ENCODE peak calls at places on chromosomes 7 and 10, in ten cellular contexts. One of them, this sample, is unnamed.

GRCh38 chr7:2626498-2627117 is 5.2 kb upstream of the TTYH3 start:
- DNase-seq in H9: no peak
- DNase-seq in fibroblast of pulmonary artery: peak
- DNase-seq in heart right ventricle: peak
- DNase-seq in cardiac muscle cell: no peak
- DNase-seq in fibroblast of the aortic adventitia: peak
- DNase-seq in RWPE1: no peak
- DNase-seq in tibial nerve: no peak
- DNase-seq in GM20000: no peak
- DNase-seq in psoas muscle: no peak
- DNase-seq in this sample: peak

GRCh38 chr10:97687785-97688781 is 1.0 kb upstream of the AVPI1 start:
- DNase-seq in H9: no peak
- DNase-seq in fibroblast of pulmonary artery: peak
- DNase-seq in heart right ventricle: no peak
- DNase-seq in cardiac muscle cell: no peak
- DNase-seq in fibroblast of the aortic adventitia: peak
- DNase-seq in RWPE1: no peak
- DNase-seq in tibial nerve: no peak
- DNase-seq in GM20000: no peak
- DNase-seq in psoas muscle: peak
- DNase-seq in this sample: peak

GRCh38 chr7:7452119-7452518 is 83.6 kb downstream of the COL28A1 start:
- DNase-seq in H9: no peak
- DNase-seq in fibroblast of pulmonary artery: no peak
- DNase-seq in heart right ventricle: no peak
- DNase-seq in cardiac muscle cell: no peak
- DNase-seq in fibroblast of the aortic adventitia: no peak
- DNase-seq in RWPE1: no peak
- DNase-seq in tibial nerve: no peak
- DNase-seq in GM20000: no peak
- DNase-seq in psoas muscle: no peak
- DNase-seq in this sample: no peak

GRCh38 chr7:25009271-25009670 is 29.3 kb upstream of the OSBPL3 start:
- DNase-seq in H9: no peak
- DNase-seq in fibroblast of pulmonary artery: peak
- DNase-seq in heart right ventricle: no peak
- DNase-seq in cardiac muscle cell: no peak
- DNase-seq in fibroblast of the aortic adventitia: peak
- DNase-seq in RWPE1: peak
- DNase-seq in tibial nerve: no peak
- DNase-seq in GM20000: no peak
- DNase-seq in psoas muscle: no peak
- DNase-seq in this sample: peak

GRCh38 chr7:14340415-14341079 is 351.1 kb upstream of the ETV1 start:
- DNase-seq in H9: no peak
- DNase-seq in fibroblast of pulmonary artery: no peak
- DNase-seq in heart right ventricle: no peak
- DNase-seq in cardiac muscle cell: no peak
- DNase-seq in fibroblast of the aortic adventitia: no peak
- DNase-seq in RWPE1: no peak
- DNase-seq in tibial nerve: no peak
- DNase-seq in GM20000: no peak
- DNase-seq in psoas muscle: no peak
- DNase-seq in this sample: no peak

GRCh38 chr10:118800920-118801319 is 46.1 kb upstream of the CACUL1 start:
- DNase-seq in H9: no peak
- DNase-seq in fibroblast of pulmonary artery: peak
- DNase-seq in heart right ventricle: peak
- DNase-seq in cardiac muscle cell: peak
- DNase-seq in fibroblast of the aortic adventitia: no peak
- DNase-seq in RWPE1: peak
- DNase-seq in tibial nerve: no peak
- DNase-seq in GM20000: no peak
- DNase-seq in psoas muscle: no peak
- DNase-seq in this sample: peak

GRCh38 chr7:86972072-86972471 is 87.4 kb downstream of the ELAPOR2 start:
- DNase-seq in H9: no peak
- DNase-seq in fibroblast of pulmonary artery: no peak
- DNase-seq in heart right ventricle: no peak
- DNase-seq in cardiac muscle cell: no peak
- DNase-seq in fibroblast of the aortic adventitia: no peak
- DNase-seq in RWPE1: no peak
- DNase-seq in tibial nerve: no peak
- DNase-seq in GM20000: no peak
- DNase-seq in psoas muscle: no peak
- DNase-seq in this sample: no peak

GRCh38 chr10:36515313-36515712 is 610.1 kb upstream of the ANKRD30A start:
- DNase-seq in H9: no peak
- DNase-seq in fibroblast of pulmonary artery: peak
- DNase-seq in heart right ventricle: no peak
- DNase-seq in cardiac muscle cell: no peak
- DNase-seq in fibroblast of the aortic adventitia: peak
- DNase-seq in RWPE1: no peak
- DNase-seq in tibial nerve: no peak
- DNase-seq in GM20000: no peak
- DNase-seq in psoas muscle: no peak
- DNase-seq in this sample: no peak

GRCh38 chr10:78774614-78774998 is 294.2 kb upstream of the ZMIZ1 start:
- DNase-seq in H9: no peak
- DNase-seq in fibroblast of pulmonary artery: no peak
- DNase-seq in heart right ventricle: no peak
- DNase-seq in cardiac muscle cell: no peak
- DNase-seq in fibroblast of the aortic adventitia: no peak
- DNase-seq in RWPE1: no peak
- DNase-seq in tibial nerve: no peak
- DNase-seq in GM20000: no peak
- DNase-seq in psoas muscle: no peak
- DNase-seq in this sample: no peak

GRCh38 chr10:78771215-78771614 is 297.6 kb upstream of the ZMIZ1 start:
- DNase-seq in H9: no peak
- DNase-seq in fibroblast of pulmonary artery: no peak
- DNase-seq in heart right ventricle: no peak
- DNase-seq in cardiac muscle cell: no peak
- DNase-seq in fibroblast of the aortic adventitia: no peak
- DNase-seq in RWPE1: no peak
- DNase-seq in tibial nerve: no peak
- DNase-seq in GM20000: no peak
- DNase-seq in psoas muscle: no peak
- DNase-seq in this sample: no peak

GRCh38 chr10:78772083-78772482 is 296.7 kb upstream of the ZMIZ1 start:
- DNase-seq in H9: no peak
- DNase-seq in fibroblast of pulmonary artery: no peak
- DNase-seq in heart right ventricle: no peak
- DNase-seq in cardiac muscle cell: no peak
- DNase-seq in fibroblast of the aortic adventitia: no peak
- DNase-seq in RWPE1: no peak
- DNase-seq in tibial nerve: no peak
- DNase-seq in GM20000: no peak
- DNase-seq in psoas muscle: no peak
- DNase-seq in this sample: no peak

GRCh38 chr10:78772486-78772885 is 296.3 kb upstream of the ZMIZ1 start:
- DNase-seq in H9: no peak
- DNase-seq in fibroblast of pulmonary artery: no peak
- DNase-seq in heart right ventricle: no peak
- DNase-seq in cardiac muscle cell: no peak
- DNase-seq in fibroblast of the aortic adventitia: no peak
- DNase-seq in RWPE1: no peak
- DNase-seq in tibial nerve: no peak
- DNase-seq in GM20000: no peak
- DNase-seq in psoas muscle: no peak
- DNase-seq in this sample: no peak

DNA sequence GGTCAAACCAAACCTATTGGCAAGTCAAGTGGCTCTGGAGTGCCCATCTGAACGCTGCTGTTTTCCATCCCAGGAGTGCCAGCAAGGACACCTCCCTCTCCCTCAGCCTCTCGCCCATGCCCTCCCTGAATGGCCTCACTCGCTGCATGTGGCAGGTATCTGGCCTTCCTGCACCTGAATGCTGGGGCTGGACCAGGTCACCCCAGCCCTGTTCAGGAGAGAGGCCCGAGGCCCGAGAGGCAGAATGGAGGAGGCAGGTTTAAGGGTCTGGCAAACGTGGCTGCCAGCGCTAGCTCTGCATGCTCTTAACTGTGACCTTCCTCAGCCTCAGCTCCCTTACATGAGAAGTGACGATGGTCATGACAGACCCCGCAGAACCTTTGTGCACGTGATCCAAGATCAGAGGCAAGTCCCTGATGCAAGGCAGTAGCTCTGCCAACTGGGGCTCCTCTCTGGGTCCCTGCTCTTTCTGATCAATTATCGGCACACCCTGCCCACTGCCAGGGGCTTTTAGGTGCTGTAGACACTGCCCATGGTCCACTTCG is 295.7 kb upstream of the ZMIZ1 start:
- DNase-seq in H9: no peak
- DNase-seq in fibroblast of pulmonary artery: no peak
- DNase-seq in heart right ventricle: no peak
- DNase-seq in cardiac muscle cell: no peak
- DNase-seq in fibroblast of the aortic adventitia: no peak
- DNase-seq in RWPE1: no peak
- DNase-seq in tibial nerve: no peak
- DNase-seq in GM20000: no peak
- DNase-seq in psoas muscle: no peak
- DNase-seq in this sample: no peak
- TF ChIP-seq CTCF in H9: no peak
- TF ChIP-seq CTCF in fibroblast of pulmonary artery: no peak
- TF ChIP-seq CTCF in heart right ventricle: no peak
- TF ChIP-seq CTCF in cardiac muscle cell: no peak
- TF ChIP-seq CTCF in fibroblast of the aortic adventitia: no peak
- TF ChIP-seq CTCF in RWPE1: no peak
- TF ChIP-seq CTCF in tibial nerve: no peak
- TF ChIP-seq CTCF in GM20000: no peak
- TF ChIP-seq CTCF in psoas muscle: no peak
- TF ChIP-seq CTCF in this sample: no peak

DNA sequence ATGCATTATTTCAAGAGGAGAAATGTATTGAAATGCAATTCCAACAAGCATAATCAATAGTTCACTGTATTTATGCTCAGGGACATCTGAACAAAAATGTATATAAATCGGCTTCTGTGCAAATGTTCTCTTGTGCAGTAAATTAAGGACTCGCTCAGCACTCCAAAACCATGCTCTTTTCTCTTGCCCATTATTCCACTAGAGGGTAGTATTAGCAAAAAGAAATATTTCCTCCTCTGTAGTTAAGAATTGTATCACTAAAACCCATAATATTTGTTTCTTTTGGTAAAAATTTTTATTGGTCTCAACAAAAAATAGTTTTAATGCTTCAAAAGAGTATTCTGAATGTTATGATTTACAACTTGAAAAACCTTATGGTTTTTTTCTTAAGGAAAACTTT is 803.1 kb downstream of the PCDH15 start:
- DNase-seq in H9: no peak
- DNase-seq in fibroblast of pulmonary artery: no peak
- DNase-seq in heart right ventricle: no peak
- DNase-seq in cardiac muscle cell: peak
- DNase-seq in fibroblast of the aortic adventitia: no peak
- DNase-seq in RWPE1: peak
- DNase-seq in tibial nerve: no peak
- DNase-seq in GM20000: no peak
- DNase-seq in psoas muscle: no peak
- DNase-seq in this sample: no peak
- TF ChIP-seq CTCF in H9: peak
- TF ChIP-seq CTCF in fibroblast of pulmonary artery: no peak
- TF ChIP-seq CTCF in heart right ventricle: no peak
- TF ChIP-seq CTCF in cardiac muscle cell: no peak
- TF ChIP-seq CTCF in fibroblast of the aortic adventitia: no peak
- TF ChIP-seq CTCF in RWPE1: peak
- TF ChIP-seq CTCF in tibial nerve: peak
- TF ChIP-seq CTCF in GM20000: no peak
- TF ChIP-seq CTCF in psoas muscle: no peak
- TF ChIP-seq CTCF in this sample: peak

GRCh38 chr7:94650137-94650536 is 5.8 kb downstream of the SGCE start:
- DNase-seq in H9: no peak
- DNase-seq in fibroblast of pulmonary artery: no peak
- DNase-seq in heart right ventricle: no peak
- DNase-seq in cardiac muscle cell: no peak
- DNase-seq in fibroblast of the aortic adventitia: no peak
- DNase-seq in RWPE1: no peak
- DNase-seq in tibial nerve: no peak
- DNase-seq in GM20000: no peak
- DNase-seq in psoas muscle: no peak
- DNase-seq in this sample: no peak

GRCh38 chr7:94647295-94647694 is 8.6 kb downstream of the SGCE start:
- DNase-seq in H9: no peak
- DNase-seq in fibroblast of pulmonary artery: no peak
- DNase-seq in heart right ventricle: no peak
- DNase-seq in cardiac muscle cell: no peak
- DNase-seq in fibroblast of the aortic adventitia: no peak
- DNase-seq in RWPE1: no peak
- DNase-seq in tibial nerve: no peak
- DNase-seq in GM20000: no peak
- DNase-seq in psoas muscle: no peak
- DNase-seq in this sample: no peak

GRCh38 chr7:94649313-94649924 is 6.5 kb downstream of the SGCE start:
- DNase-seq in H9: no peak
- DNase-seq in fibroblast of pulmonary artery: peak
- DNase-seq in heart right ventricle: no peak
- DNase-seq in cardiac muscle cell: no peak
- DNase-seq in fibroblast of the aortic adventitia: peak
- DNase-seq in RWPE1: no peak
- DNase-seq in tibial nerve: no peak
- DNase-seq in GM20000: no peak
- DNase-seq in psoas muscle: no peak
- DNase-seq in this sample: no peak

GRCh38 chr7:94650652-94651051 is 5.3 kb downstream of the SGCE start:
- DNase-seq in H9: no peak
- DNase-seq in fibroblast of pulmonary artery: no peak
- DNase-seq in heart right ventricle: no peak
- DNase-seq in cardiac muscle cell: no peak
- DNase-seq in fibroblast of the aortic adventitia: no peak
- DNase-seq in RWPE1: no peak
- DNase-seq in tibial nerve: no peak
- DNase-seq in GM20000: no peak
- DNase-seq in psoas muscle: no peak
- DNase-seq in this sample: no peak

DNA sequence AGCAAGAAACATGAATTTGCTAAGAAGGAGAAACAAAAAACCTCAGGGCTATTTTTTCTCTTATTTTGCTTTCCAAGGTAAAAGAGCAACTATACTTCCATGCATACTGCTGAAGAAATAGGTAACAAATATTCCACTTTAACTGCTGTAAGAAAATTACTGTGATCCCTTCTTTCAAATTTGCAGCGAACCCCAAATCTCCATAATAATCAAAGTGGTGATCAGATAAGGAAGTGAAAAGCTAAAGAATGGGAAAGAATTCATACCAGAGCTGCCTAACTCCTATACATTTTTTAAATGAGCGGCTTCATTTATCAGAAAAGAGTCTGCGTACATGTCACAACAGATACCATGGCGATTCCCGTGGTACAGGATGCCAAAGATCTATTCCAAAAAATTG is 7.2 kb downstream of the SGCE start:
- DNase-seq in H9: no peak
- DNase-seq in fibroblast of pulmonary artery: no peak
- DNase-seq in heart right ventricle: no peak
- DNase-seq in cardiac muscle cell: no peak
- DNase-seq in fibroblast of the aortic adventitia: no peak
- DNase-seq in RWPE1: no peak
- DNase-seq in tibial nerve: no peak
- DNase-seq in GM20000: no peak
- DNase-seq in psoas muscle: no peak
- DNase-seq in this sample: no peak
- TF ChIP-seq CTCF in H9: no peak
- TF ChIP-seq CTCF in fibroblast of pulmonary artery: no peak
- TF ChIP-seq CTCF in heart right ventricle: no peak
- TF ChIP-seq CTCF in cardiac muscle cell: no peak
- TF ChIP-seq CTCF in fibroblast of the aortic adventitia: no peak
- TF ChIP-seq CTCF in RWPE1: no peak
- TF ChIP-seq CTCF in tibial nerve: no peak
- TF ChIP-seq CTCF in GM20000: no peak
- TF ChIP-seq CTCF in psoas muscle: no peak
- TF ChIP-seq CTCF in this sample: no peak

GRCh38 chr10:14820775-14821154 is 17.1 kb downstream of the CDNF start:
- DNase-seq in H9: no peak
- DNase-seq in fibroblast of pulmonary artery: no peak
- DNase-seq in heart right ventricle: no peak
- DNase-seq in cardiac muscle cell: no peak
- DNase-seq in fibroblast of the aortic adventitia: no peak
- DNase-seq in RWPE1: no peak
- DNase-seq in tibial nerve: no peak
- DNase-seq in GM20000: no peak
- DNase-seq in psoas muscle: no peak
- DNase-seq in this sample: no peak

GRCh38 chr10:14820010-14820774 is 17.6 kb downstream of the CDNF start:
- DNase-seq in H9: no peak
- DNase-seq in fibroblast of pulmonary artery: peak
- DNase-seq in heart right ventricle: no peak
- DNase-seq in cardiac muscle cell: no peak
- DNase-seq in fibroblast of the aortic adventitia: peak
- DNase-seq in RWPE1: peak
- DNase-seq in tibial nerve: no peak
- DNase-seq in GM20000: no peak
- DNase-seq in psoas muscle: no peak
- DNase-seq in this sample: peak

GRCh38 chr10:14821635-14822375 is 16.0 kb downstream of the CDNF start:
- DNase-seq in H9: no peak
- DNase-seq in fibroblast of pulmonary artery: no peak
- DNase-seq in heart right ventricle: no peak
- DNase-seq in cardiac muscle cell: no peak
- DNase-seq in fibroblast of the aortic adventitia: no peak
- DNase-seq in RWPE1: no peak
- DNase-seq in tibial nerve: no peak
- DNase-seq in GM20000: no peak
- DNase-seq in psoas muscle: no peak
- DNase-seq in this sample: no peak

GRCh38 chr10:14823966-14824365 is 13.9 kb downstream of the CDNF start:
- DNase-seq in H9: no peak
- DNase-seq in fibroblast of pulmonary artery: no peak
- DNase-seq in heart right ventricle: no peak
- DNase-seq in cardiac muscle cell: no peak
- DNase-seq in fibroblast of the aortic adventitia: no peak
- DNase-seq in RWPE1: no peak
- DNase-seq in tibial nerve: no peak
- DNase-seq in GM20000: no peak
- DNase-seq in psoas muscle: no peak
- DNase-seq in this sample: no peak

DNA sequence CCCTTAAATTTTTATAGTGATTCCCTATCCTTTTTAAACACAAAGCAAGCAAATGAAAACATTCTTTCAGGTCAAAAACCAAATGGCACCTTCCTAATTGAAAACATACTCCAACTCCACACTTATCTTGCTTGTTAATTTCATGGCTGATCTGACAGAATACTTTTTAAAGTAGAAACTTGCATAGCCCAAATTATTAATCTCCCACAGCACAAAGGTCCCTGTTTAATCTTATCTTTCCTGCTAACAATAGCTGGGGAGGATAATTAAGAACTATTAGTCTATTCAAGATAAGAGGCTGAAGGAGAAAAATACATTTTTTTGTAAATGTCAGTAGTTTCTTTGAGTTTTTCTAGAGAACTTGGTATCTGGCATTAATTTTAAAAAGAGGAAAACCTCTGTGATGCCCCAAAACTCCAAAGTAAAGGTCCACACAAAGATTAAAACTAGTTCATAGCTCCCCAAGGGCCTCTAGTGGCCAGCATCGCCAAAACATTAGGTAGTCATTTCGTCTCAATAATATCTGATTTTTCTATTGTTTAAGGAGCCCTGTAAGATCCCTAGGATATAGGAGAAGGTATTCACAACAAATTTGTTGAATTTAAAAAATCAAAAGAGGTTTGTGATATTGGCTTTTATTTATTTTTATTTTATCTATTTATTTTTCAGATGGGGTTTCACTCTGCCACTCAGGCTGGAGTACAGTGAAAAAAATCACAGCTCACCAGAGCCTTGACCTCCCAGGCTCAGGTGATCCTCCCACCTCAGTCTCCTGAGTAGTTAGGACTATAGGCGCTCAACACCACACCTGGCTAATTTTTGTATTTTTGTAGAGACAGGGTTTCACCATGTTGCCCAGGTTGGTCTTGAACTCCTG is 14.7 kb downstream of the CDNF start:
- DNase-seq in H9: no peak
- DNase-seq in fibroblast of pulmonary artery: peak
- DNase-seq in heart right ventricle: peak
- DNase-seq in cardiac muscle cell: peak
- DNase-seq in fibroblast of the aortic adventitia: peak
- DNase-seq in RWPE1: peak
- DNase-seq in tibial nerve: no peak
- DNase-seq in GM20000: peak
- DNase-seq in psoas muscle: no peak
- DNase-seq in this sample: peak
- TF ChIP-seq CTCF in H9: peak
- TF ChIP-seq CTCF in fibroblast of pulmonary artery: peak
- TF ChIP-seq CTCF in heart right ventricle: peak
- TF ChIP-seq CTCF in cardiac muscle cell: peak
- TF ChIP-seq CTCF in fibroblast of the aortic adventitia: peak
- TF ChIP-seq CTCF in RWPE1: peak
- TF ChIP-seq CTCF in tibial nerve: peak
- TF ChIP-seq CTCF in GM20000: peak
- TF ChIP-seq CTCF in psoas muscle: peak
- TF ChIP-seq CTCF in this sample: peak

This sample was measured in HFFc6.